ENCODE peak calls at places on chromosomes 5 and 9, in six cellular contexts. K is tibial artery, C is RWPE2, E is right lobe of liver, D is AG04450, P is cardiac muscle cell. L is an unnamed sample. For H3K27me3, the result is how much of the 10 kb centered on the place peaks cover.

GRCh38 chr5:108119123-108119522 is 262.8 kb downstream of the FBXL17 start:
- DNase-seq in C (no peak), P (no peak), K (no peak), D (no peak), E (no peak), L (no peak)

GRCh38 chr9:121819511-121820231 is 168.2 kb downstream of the DAB2IP start:
- DNase-seq in K (no peak), C (no peak), P (peak), E (no peak), D (no peak), L (no peak)

GRCh38 chr5:82591021-82591515 is 312.9 kb upstream of the RPS23 start:
- DNase-seq in E (no peak), D (no peak), P (no peak), C (no peak), K (no peak), L (no peak)

GRCh38 chr5:91158011-91158410 is 225.1 kb downstream of the ARRDC3 start:
- DNase-seq in D (no peak), E (no peak), K (no peak), P (no peak), C (no peak), L (no peak)

GRCh38 chr5:156329197-156329611 is 2.2 kb downstream of the SGCD start:
- DNase-seq in K (no peak), D (no peak), C (no peak), P (no peak), E (no peak), L (no peak)

GRCh38 chr5:61477788-61478187 is 145.7 kb downstream of the ZSWIM6 start:
- DNase-seq in K (no peak), P (no peak), E (no peak), D (no peak), C (no peak), L (no peak)

GRCh38 chr9:115289757-115290208 is 171.8 kb upstream of the TNC start:
- DNase-seq in K (no peak), P (peak), C (no peak), E (no peak), D (peak), L (peak)

GRCh38 chr5:90866915-90867715 is 308.5 kb downstream of the ADGRV1 start:
- DNase-seq in D (no peak), K (no peak), C (no peak), P (peak), E (no peak), L (no peak)

GRCh38 chr5:20556364-20556763 is 568.4 kb upstream of the CDH18 start:
- DNase-seq in K (no peak), P (peak), E (no peak), C (no peak), D (no peak), L (no peak)

GRCh38 chr5:135058326-135058725 is 24.3 kb upstream of the PITX1 start:
- DNase-seq in K (no peak), D (no peak), P (no peak), C (no peak), E (no peak), L (no peak)

GRCh38 chr5:176853151-176853793 is 42.9 kb downstream of the UNC5A start:
- DNase-seq in P (no peak), D (no peak), C (no peak), E (no peak), K (no peak), L (no peak)

GRCh38 chr9:121599186-121599871 is 52.1 kb upstream of the DAB2IP start:
- DNase-seq in P (peak), D (no peak), E (peak), K (peak), C (no peak), L (no peak)

GRCh38 chr5:101720033-101720432 is 576.1 kb downstream of the SLCO4C1 start:
- DNase-seq in E (no peak), P (no peak), K (no peak), C (no peak), D (no peak), L (no peak)

GRCh38 chr5:108084105-108084504 is 297.8 kb downstream of the FBXL17 start:
- DNase-seq in E (no peak), D (peak), K (no peak), P (no peak), C (no peak), L (peak)

GRCh38 chr9:4837768-4838546 is 45.2 kb downstream of the RCL1 start:
- DNase-seq in C (no peak), E (no peak), P (peak), D (peak), K (peak), L (peak)

GRCh38 chr9:94804917-94805544 is 78.5 kb downstream of the AOPEP start:
- DNase-seq in D (no peak), P (no peak), E (no peak), K (no peak), C (no peak), L (no peak)

GRCh38 chr5:3107118-3107517 is 355.6 kb upstream of the IRX2 start:
- DNase-seq in D (no peak), E (no peak), K (no peak), P (no peak), C (no peak), L (no peak)

GRCh38 chr5:83474986-83475385 is 3.4 kb downstream of the VCAN start:
- DNase-seq in P (no peak), D (no peak), K (peak), C (no peak), E (no peak), L (no peak)

GRCh38 chr5:176388003-176388340 is 426 bp downstream of the NOP16 start:
- DNase-seq in K (no peak), C (no peak), P (peak), D (no peak), E (no peak), L (no peak)

GRCh38 chr5:55159763-55160492 is at the start of gene GPX8:
- DNase-seq in E (no peak), D (peak), C (no peak), P (peak), K (no peak), L (peak)

GRCh38 chr5:138832218-138832617 is 42.9 kb downstream of the LRRTM2 start:
- DNase-seq in P (peak), C (no peak), K (no peak), E (no peak), D (no peak), L (no peak)

GRCh38 chr9:117825609-117826347 is 121.6 kb downstream of the TLR4 start:
- DNase-seq in E (no peak), P (no peak), K (no peak), C (no peak), D (no peak), L (no peak)

GRCh38 chr9:18184034-18184800 is 289.7 kb upstream of the ADAMTSL1 start:
- DNase-seq in D (no peak), P (peak), C (no peak), E (peak), K (no peak), L (no peak)

GRCh38 chr5:30100929-30101328 is 1092.6 kb upstream of the CDH6 start:
- DNase-seq in P (no peak), C (no peak), D (no peak), E (no peak), K (no peak), L (no peak)

GRCh38 chr9:38393128-38393809 is 767 bp downstream of the ALDH1B1 start:
- DNase-seq in C (no peak), E (no peak), D (no peak), K (no peak), P (peak), L (no peak)

GRCh38 chr9:35001803-35002502 is 12.4 kb downstream of the DNAJB5 start:
- DNase-seq in C (no peak), P (no peak), E (no peak), D (no peak), K (no peak), L (no peak)

GRCh38 chr5:138448481-138449398 is 9.9 kb downstream of the REEP2 start:
- DNase-seq in D (no peak), K (no peak), P (peak), C (no peak), E (no peak), L (no peak)

GRCh38 chr9:126498331-126498730 is 115.4 kb upstream of the LMX1B start:
- DNase-seq in D (no peak), E (no peak), C (peak), P (no peak), K (no peak), L (no peak)

GRCh38 chr5:177189965-177190364 is 56.4 kb downstream of the NSD1 start:
- DNase-seq in P (no peak), D (no peak), K (no peak), C (no peak), E (no peak), L (no peak)

GRCh38 chr5:14171621-14172020 is 28.5 kb downstream of the TRIO start:
- DNase-seq in P (peak), D (no peak), E (no peak), C (no peak), K (no peak), L (no peak)

GRCh38 chr9:126531591-126531990 is 82.1 kb upstream of the LMX1B start:
- DNase-seq in D (no peak), P (no peak), K (no peak), C (no peak), E (no peak), L (no peak)

GRCh38 chr5:124079062-124079461 is 567.1 kb downstream of the CSNK1G3 start:
- DNase-seq in D (no peak), K (no peak), C (no peak), E (no peak), P (peak), L (no peak)

DNA sequence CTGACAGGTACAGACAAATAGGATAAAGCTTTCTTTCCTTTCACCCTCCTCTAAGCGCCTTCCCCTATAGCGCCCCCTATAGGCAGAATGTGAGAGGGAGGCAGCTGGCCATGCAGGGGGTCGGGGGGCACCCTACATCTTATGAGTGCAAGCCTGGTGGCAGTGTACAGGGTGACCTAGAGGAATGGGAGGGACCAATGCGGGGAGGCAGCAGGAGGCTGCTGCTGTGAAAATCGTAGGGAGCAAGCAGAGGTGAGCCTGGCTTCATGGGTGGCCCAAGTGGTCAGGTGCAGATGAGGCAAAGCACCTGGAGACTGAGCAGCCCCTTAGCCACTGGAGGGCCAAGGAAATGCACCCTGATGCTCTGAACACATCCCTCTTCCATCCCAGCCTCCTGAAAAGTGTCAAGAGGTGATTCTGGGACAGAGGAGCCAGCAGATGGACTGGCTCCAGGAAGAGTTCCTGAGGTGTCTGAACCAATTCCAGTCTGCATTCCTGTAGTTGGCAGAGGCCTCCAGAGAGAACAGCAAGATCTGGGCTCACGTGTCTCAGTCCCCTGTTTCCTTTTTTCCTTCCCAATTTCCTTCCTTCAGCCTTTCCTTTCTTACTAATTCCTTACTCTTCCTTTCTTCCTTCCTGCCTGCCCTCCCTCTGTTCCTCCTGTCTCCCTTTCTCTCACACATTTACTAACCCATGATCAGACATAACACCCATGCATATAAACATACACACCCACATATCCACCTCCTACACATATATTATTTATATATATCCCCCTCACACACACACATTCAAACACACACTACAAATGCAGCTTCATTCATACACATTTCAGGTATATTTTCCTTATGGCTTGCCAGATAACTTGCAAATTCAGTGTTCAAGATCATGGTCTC is 32.8 kb upstream of the GALNT10 start:
- DNase-seq in E (no peak), K (no peak), C (no peak), D (no peak), P (peak), L (no peak)
- TF ChIP-seq CTCF in E (no peak), K (no peak), C (peak), D (peak), P (peak), L (peak)

DNA sequence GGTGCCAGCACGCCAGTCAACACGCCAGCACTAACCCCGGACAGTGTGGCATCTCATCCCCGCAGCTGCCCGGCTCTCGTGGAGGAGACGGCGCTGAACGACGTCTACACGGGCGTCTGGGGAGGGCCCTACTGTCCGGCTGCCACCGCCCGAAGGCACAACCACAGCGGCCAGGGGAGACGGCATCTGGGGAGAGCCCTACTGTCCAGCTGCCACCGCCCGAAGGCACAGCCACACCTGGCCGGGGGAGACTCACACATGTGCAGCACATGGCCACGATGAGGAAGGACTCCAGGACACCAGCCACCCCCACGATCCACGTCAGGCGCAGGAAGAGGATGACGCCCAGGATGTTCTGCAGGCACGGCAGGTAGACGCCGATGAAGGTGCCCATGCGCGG is 23.1 kb downstream of the SLC12A7 start:
- DNase-seq in K (no peak), C (no peak), E (no peak), D (no peak), P (no peak), L (no peak)
- H3K4me3 ChIP-seq in K (no peak), C (no peak), E (no peak), D (no peak), P (no peak), L (no peak)

DNA sequence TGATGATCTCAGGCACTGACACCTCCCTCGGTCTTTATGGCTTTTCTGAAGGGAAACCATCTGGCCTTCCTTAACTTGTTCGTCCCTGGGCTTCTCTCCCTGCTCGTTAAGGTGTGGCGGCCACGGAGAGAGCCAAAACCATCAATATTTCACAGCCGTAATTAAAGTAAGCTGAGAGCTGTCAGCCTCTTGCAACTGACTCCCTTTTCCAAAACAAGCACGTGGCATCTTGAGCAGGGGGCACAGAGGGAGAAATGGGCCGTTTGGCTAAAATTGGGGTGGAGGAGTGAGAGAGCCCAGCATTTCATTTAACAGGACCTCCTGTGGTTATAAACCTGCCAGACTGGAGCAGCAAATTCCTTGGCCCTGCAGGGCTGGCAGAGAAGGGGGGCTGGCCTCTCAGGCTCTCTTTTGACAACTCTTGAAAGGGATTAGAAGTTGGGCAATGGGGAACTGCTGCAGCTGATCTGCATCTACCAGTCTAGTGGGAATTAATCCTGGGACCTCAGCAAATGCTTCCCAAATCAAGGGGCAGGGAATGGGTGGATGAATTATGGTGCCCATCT is 7.3 kb upstream of the POU4F3 start:
- DNase-seq in K (no peak), D (no peak), C (no peak), E (no peak), P (no peak), L (no peak)
- H3K27me3 ChIP-seq in K (under half), D (under half), C (half or more), E (under half), P (half or more), L (under half)

GRCh38 chr5:71714911-71715310 is 4.2 kb upstream of the CARTPT start:
- DNase-seq in D (no peak), P (no peak), C (no peak), K (no peak), E (no peak), L (no peak)

DNA sequence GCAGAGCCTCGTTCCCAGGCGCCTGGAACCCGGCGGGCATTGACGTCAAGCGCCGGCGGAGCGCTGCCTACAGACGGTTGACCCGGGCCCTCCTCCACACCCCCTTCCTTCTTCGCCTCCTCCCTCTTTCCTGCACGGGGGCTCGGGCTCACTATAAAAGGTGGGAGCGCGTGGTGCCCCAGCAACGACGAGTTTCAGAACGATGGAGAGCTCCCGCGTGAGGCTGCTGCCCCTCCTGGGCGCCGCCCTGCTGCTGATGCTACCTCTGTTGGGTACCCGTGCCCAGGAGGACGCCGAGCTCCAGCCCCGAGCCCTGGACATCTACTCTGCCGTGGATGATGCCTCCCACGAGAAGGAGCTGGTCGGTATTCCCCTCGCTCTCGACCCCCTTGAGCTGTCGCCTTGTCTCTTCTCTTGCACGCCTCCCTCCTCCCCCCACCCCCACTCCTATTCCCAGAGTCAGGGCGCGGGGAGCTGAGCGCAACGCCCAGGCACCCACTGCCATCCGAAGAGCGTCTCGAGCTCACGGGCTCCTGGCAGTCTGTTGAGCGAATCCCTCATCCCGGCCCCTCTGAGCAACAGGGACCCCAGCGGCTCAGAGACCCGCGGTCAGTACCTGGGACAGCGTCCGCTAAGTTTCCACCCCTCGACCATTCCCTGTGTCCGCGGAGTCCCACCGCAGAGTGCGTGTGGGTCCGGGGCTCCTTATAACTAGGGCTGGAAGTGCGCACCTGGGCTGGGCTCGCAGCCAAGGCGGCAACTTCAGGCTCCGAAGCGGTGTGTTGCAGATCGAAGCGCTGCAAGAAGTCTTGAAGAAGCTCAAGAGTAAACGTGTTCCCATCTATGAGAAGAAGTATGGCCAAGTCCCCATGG is at the start of gene CARTPT:
- DNase-seq in K (no peak), C (no peak), P (peak), E (no peak), D (no peak), L (no peak)
- TF ChIP-seq CTCF in K (no peak), C (no peak), P (no peak), E (no peak), D (no peak), L (no peak)

GRCh38 chr9:124040186-124040920 is 28.8 kb downstream of the LHX2 start:
- DNase-seq in D (no peak), C (no peak), P (peak), K (no peak), E (no peak), L (no peak)
- H3K4me3 ChIP-seq in D (peak), C (no peak), P (peak), K (peak), E (peak), L (peak)

GRCh38 chr5:19172926-19173425 is 815.0 kb downstream of the CDH18 start:
- DNase-seq in K (no peak), C (no peak), D (no peak), E (no peak), P (no peak), L (no peak)
- H3K27me3 ChIP-seq in K (under half), C (under half), D (under half), E (under half), P (under half), L (under half)

GRCh38 chr9:1383823-1384580 is 333.8 kb downstream of the DMRT2 start:
- DNase-seq in P (no peak), E (no peak), C (no peak), D (no peak), K (peak), L (no peak)
- TF ChIP-seq CTCF in P (no peak), E (no peak), C (no peak), D (no peak), K (no peak), L (no peak)

DNA sequence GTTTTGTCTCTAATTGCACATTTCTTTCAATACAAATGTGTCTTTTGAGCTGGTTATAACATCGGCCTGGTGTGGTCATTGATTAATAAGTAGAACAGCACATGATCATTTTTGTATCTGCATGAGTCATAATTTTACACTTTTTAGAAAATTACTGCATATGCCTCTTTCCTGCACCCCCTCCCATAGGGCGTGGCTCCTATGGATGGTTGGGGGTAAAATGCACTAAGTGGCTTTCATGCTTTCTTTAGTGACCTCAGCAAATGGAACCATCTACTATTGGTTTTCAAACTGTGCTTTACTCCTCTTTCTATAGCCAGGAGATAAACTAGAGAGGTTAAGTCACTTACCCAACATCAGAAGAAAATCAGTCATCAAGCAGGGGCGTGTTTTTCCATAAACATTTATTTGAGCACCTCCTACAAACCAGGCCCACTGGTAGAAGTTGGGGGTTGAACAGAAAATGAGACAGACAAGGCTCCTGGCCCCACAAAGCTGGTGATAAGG is 3.8 kb downstream of the ANXA6 start:
- DNase-seq in K (no peak), P (no peak), E (no peak), C (no peak), D (no peak), L (no peak)
- H3K4me3 ChIP-seq in K (no peak), P (no peak), E (no peak), C (no peak), D (no peak), L (no peak)

GRCh38 chr9:96449844-96450612 is at the start of gene HABP4:
- DNase-seq in E (peak), C (peak), K (peak), D (peak), P (peak), L (peak)
- H3K27me3 ChIP-seq in E (under half), C (under half), K (under half), D (under half), P (under half), L (under half)

GRCh38 chr9:134429007-134429406 is 102.8 kb downstream of the RXRA start:
- DNase-seq in E (no peak), C (no peak), P (no peak), K (no peak), D (no peak), L (no peak)
- TF ChIP-seq CTCF in E (no peak), C (no peak), P (no peak), K (no peak), D (no peak), L (no peak)